ENCODE peak calls at places on chromosomes 5 and 9, in six cellular contexts. One of them, this sample, is unnamed.

GRCh38 chr5:14458414-14458813 is 123.2 kb upstream of the OTULINL start:
- DNase-seq in central memory CD8-positive, alpha-beta T cell: no peak
- DNase-seq in activated naive CD8-positive, alpha-beta T cell treated with anti-CD3 and anti-CD28 coated beads, Interleukin-2, amount 50 U/mL, for 24 hours: no peak
- DNase-seq in HuH-7.5: no peak
- DNase-seq in fibroblast of the conjunctiva: no peak
- DNase-seq in G401: peak
- DNase-seq in this sample: no peak

GRCh38 chr5:10562202-10563131 is 1.4 kb upstream of the ANKRD33B start:
- DNase-seq in central memory CD8-positive, alpha-beta T cell: no peak
- DNase-seq in activated naive CD8-positive, alpha-beta T cell treated with anti-CD3 and anti-CD28 coated beads, Interleukin-2, amount 50 U/mL, for 24 hours: peak
- DNase-seq in HuH-7.5: no peak
- DNase-seq in fibroblast of the conjunctiva: no peak
- DNase-seq in G401: no peak
- DNase-seq in this sample: peak

GRCh38 chr9:33192493-33193245 is 25.5 kb upstream of the B4GALT1 start:
- DNase-seq in central memory CD8-positive, alpha-beta T cell: no peak
- DNase-seq in activated naive CD8-positive, alpha-beta T cell treated with anti-CD3 and anti-CD28 coated beads, Interleukin-2, amount 50 U/mL, for 24 hours: no peak
- DNase-seq in HuH-7.5: no peak
- DNase-seq in fibroblast of the conjunctiva: no peak
- DNase-seq in G401: no peak
- DNase-seq in this sample: no peak

GRCh38 chr5:136781464-136781863 is 416.1 kb upstream of the TRPC7 start:
- DNase-seq in central memory CD8-positive, alpha-beta T cell: no peak
- DNase-seq in activated naive CD8-positive, alpha-beta T cell treated with anti-CD3 and anti-CD28 coated beads, Interleukin-2, amount 50 U/mL, for 24 hours: no peak
- DNase-seq in HuH-7.5: no peak
- DNase-seq in fibroblast of the conjunctiva: no peak
- DNase-seq in G401: no peak
- DNase-seq in this sample: no peak

GRCh38 chr9:126108240-126108639 is 218.4 kb upstream of the MVB12B start:
- DNase-seq in central memory CD8-positive, alpha-beta T cell: no peak
- DNase-seq in activated naive CD8-positive, alpha-beta T cell treated with anti-CD3 and anti-CD28 coated beads, Interleukin-2, amount 50 U/mL, for 24 hours: no peak
- DNase-seq in HuH-7.5: no peak
- DNase-seq in fibroblast of the conjunctiva: no peak
- DNase-seq in G401: no peak
- DNase-seq in this sample: no peak

GRCh38 chr5:168950241-168950951 is 350.5 kb downstream of the SLIT3 start:
- DNase-seq in central memory CD8-positive, alpha-beta T cell: no peak
- DNase-seq in activated naive CD8-positive, alpha-beta T cell treated with anti-CD3 and anti-CD28 coated beads, Interleukin-2, amount 50 U/mL, for 24 hours: no peak
- DNase-seq in HuH-7.5: no peak
- DNase-seq in fibroblast of the conjunctiva: no peak
- DNase-seq in G401: no peak
- DNase-seq in this sample: no peak

GRCh38 chr5:124880903-124881302 is 134.5 kb upstream of the ZNF608 start:
- DNase-seq in central memory CD8-positive, alpha-beta T cell: no peak
- DNase-seq in activated naive CD8-positive, alpha-beta T cell treated with anti-CD3 and anti-CD28 coated beads, Interleukin-2, amount 50 U/mL, for 24 hours: no peak
- DNase-seq in HuH-7.5: no peak
- DNase-seq in fibroblast of the conjunctiva: no peak
- DNase-seq in G401: no peak
- DNase-seq in this sample: no peak

GRCh38 chr9:136239963-136240330 is 5.7 kb downstream of the QSOX2 start:
- DNase-seq in central memory CD8-positive, alpha-beta T cell: no peak
- DNase-seq in activated naive CD8-positive, alpha-beta T cell treated with anti-CD3 and anti-CD28 coated beads, Interleukin-2, amount 50 U/mL, for 24 hours: peak
- DNase-seq in HuH-7.5: no peak
- DNase-seq in fibroblast of the conjunctiva: no peak
- DNase-seq in G401: no peak
- DNase-seq in this sample: no peak

GRCh38 chr9:109143881-109144562 is 23.0 kb downstream of the FRRS1L start:
- DNase-seq in central memory CD8-positive, alpha-beta T cell: no peak
- DNase-seq in activated naive CD8-positive, alpha-beta T cell treated with anti-CD3 and anti-CD28 coated beads, Interleukin-2, amount 50 U/mL, for 24 hours: no peak
- DNase-seq in HuH-7.5: no peak
- DNase-seq in fibroblast of the conjunctiva: no peak
- DNase-seq in G401: no peak
- DNase-seq in this sample: peak

GRCh38 chr5:53019320-53019719 is 30.2 kb downstream of the ITGA2 start:
- DNase-seq in central memory CD8-positive, alpha-beta T cell: no peak
- DNase-seq in activated naive CD8-positive, alpha-beta T cell treated with anti-CD3 and anti-CD28 coated beads, Interleukin-2, amount 50 U/mL, for 24 hours: no peak
- DNase-seq in HuH-7.5: peak
- DNase-seq in fibroblast of the conjunctiva: no peak
- DNase-seq in G401: no peak
- DNase-seq in this sample: no peak

GRCh38 chr5:175325681-175326080 is 118.3 kb downstream of the DRD1 start:
- DNase-seq in central memory CD8-positive, alpha-beta T cell: no peak
- DNase-seq in activated naive CD8-positive, alpha-beta T cell treated with anti-CD3 and anti-CD28 coated beads, Interleukin-2, amount 50 U/mL, for 24 hours: no peak
- DNase-seq in HuH-7.5: no peak
- DNase-seq in fibroblast of the conjunctiva: no peak
- DNase-seq in G401: peak
- DNase-seq in this sample: no peak

This sample was measured in activated CD8-positive, alpha-beta T cell treated with anti-CD3 and anti-CD28 coated beads for 36 hours.